ENCODE peak calls at places on chromosome 10, in ten cellular contexts. T, K, Z, B, X, C, A, J, P and Y are unnamed samples.

GRCh38 chr10:110764793-110765512 is 106.8 kb upstream of the PDCD4 start:
- ATAC-seq in C (no peak), T (no peak), X (peak; percentile 3), J (no peak), B (no peak), Z (no peak), A (peak; percentile 92), P (no peak), K (no peak), Y (no peak)

GRCh38 chr10:114811769-114812353 is 9.7 kb upstream of the FHIP2A start:
- ATAC-seq in B (no peak), P (no peak), A (peak; percentile 44), X (no peak), J (peak; percentile 24), T (no peak), C (no peak), K (no peak), Z (no peak), Y (no peak)

GRCh38 chr10:114928818-114929217 is 9.2 kb upstream of the TRUB1 start:
- ATAC-seq in T (no peak), C (no peak), A (no peak), B (no peak), Z (no peak), X (peak; percentile 60), J (no peak), P (no peak), K (no peak), Y (no peak)

GRCh38 chr10:21364196-21365114 is 161.0 kb downstream of the SKIDA1 start:
- ATAC-seq in T (no peak), J (peak; percentile 73), A (peak; percentile 36), Z (peak; percentile 83), B (peak; percentile 26), K (peak; percentile 72), C (peak; percentile 76), P (no peak), X (peak; percentile 92), Y (peak; percentile 31)

GRCh38 chr10:19921300-19922140 is 105.3 kb downstream of the PLXDC2 start:
- ATAC-seq in K (no peak), T (peak; percentile 42), Z (peak; percentile 71), A (peak; percentile 37), C (peak; percentile 19), B (peak; percentile 46), X (peak; percentile 78), P (no peak), J (peak; percentile 58), Y (peak; percentile 65)

GRCh38 chr10:119479048-119479394 is 63.5 kb downstream of the RGS10 start:
- ATAC-seq in C (peak; percentile 46), B (no peak), J (peak; percentile 31), P (no peak), Z (peak; percentile 76), A (no peak), K (peak; percentile 45), X (peak; percentile 77), T (no peak), Y (no peak)

GRCh38 chr10:66538908-66539307 is 386.9 kb upstream of the LRRTM3 start:
- ATAC-seq in P (no peak), B (peak; percentile 82), J (no peak), T (no peak), K (no peak), X (no peak), Z (no peak), A (no peak), C (no peak), Y (no peak)

GRCh38 chr10:93762979-93763391 is 5.2 kb downstream of the LGI1 start:
- ATAC-seq in K (peak; percentile 8), P (no peak), Z (no peak), X (no peak), B (peak; percentile 58), C (no peak), T (no peak), J (peak; percentile 19), A (no peak), Y (no peak)

GRCh38 chr10:71218046-71218832 is 5.9 kb downstream of the UNC5B start:
- ATAC-seq in B (no peak), P (no peak), Z (peak; percentile 31), X (peak; percentile 64), K (peak; percentile 47), C (no peak), A (peak; percentile 3), T (no peak), J (peak; percentile 74), Y (no peak)

GRCh38 chr10:71575446-71575845 is 144.1 kb downstream of the C10orf105 start:
- ATAC-seq in X (peak; percentile 84), K (no peak), C (no peak), B (no peak), J (no peak), Z (peak; percentile 67), T (no peak), P (no peak), A (peak; percentile 32), Y (no peak)

GRCh38 chr10:110868981-110869380 is 2.7 kb upstream of the PDCD4 start:
- ATAC-seq in T (no peak), Z (no peak), X (no peak), K (no peak), J (no peak), B (no peak), A (no peak), C (no peak), P (no peak), Y (no peak)

DNA sequence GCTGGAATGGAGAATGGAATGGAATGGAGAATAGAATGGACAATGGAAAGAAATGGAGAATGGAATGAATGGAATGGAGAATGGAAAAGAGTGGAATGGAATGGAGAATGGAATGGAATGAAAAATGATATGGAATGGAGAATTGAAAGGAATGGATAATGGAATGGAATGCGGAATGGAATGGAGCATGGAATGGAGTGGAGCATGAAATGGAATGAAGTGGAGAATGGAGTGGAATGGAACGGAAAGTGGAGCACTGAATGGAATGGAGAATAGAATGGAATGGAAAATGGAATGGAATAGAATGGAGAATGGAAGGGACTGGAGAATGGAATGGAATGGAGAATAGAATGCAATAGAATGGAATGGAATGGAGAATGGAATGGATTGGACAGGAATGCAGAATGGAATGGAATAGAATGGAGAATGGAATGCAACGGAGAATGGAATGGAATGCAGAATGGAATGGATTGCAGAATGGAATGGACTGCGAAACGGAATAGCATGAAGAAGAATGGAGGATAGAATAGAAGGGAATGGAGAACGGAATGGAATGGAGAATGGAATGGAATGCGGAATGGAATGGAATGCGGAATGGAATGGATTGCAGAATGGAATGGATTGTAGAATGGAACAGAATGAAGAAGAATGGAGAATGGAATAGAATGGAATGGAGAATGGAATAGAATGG is 89.4 kb downstream of the NSUN6 start:
- ATAC-seq in A (no peak), X (no peak), T (no peak), P (no peak), C (no peak), K (no peak), Z (no peak), B (no peak), J (no peak), Y (no peak)
- H3K4me1 ChIP-seq in A (no peaks in the 10 kb centered on the region), X (no peaks in the 10 kb centered on the region), T (no peaks in the 10 kb centered on the region), P (no peaks in the 10 kb centered on the region), C (no peaks in the 10 kb centered on the region), K (no peaks in the 10 kb centered on the region), Z (no peaks in the 10 kb centered on the region), B (no peaks in the 10 kb centered on the region), J (no peaks in the 10 kb centered on the region), Y (no peaks in the 10 kb centered on the region)

GRCh38 chr10:104323721-104324686 is 14.3 kb downstream of the ITPRIP start:
- ATAC-seq in J (no peak), B (peak; percentile 6), A (peak; percentile 20), X (no peak), T (no peak), K (peak; percentile 5), C (no peak), Z (no peak), P (no peak), Y (no peak)
- H3K4me1 ChIP-seq in J (peaks cover 45% of the 10 kb centered on the region), B (peaks cover 4% of the 10 kb centered on the region), A (peaks cover 100% of the 10 kb centered on the region), X (peaks cover 97% of the 10 kb centered on the region), T (peaks cover 45% of the 10 kb centered on the region), K (peaks cover 10% of the 10 kb centered on the region), C (peaks cover 48% of the 10 kb centered on the region), Z (peaks cover 81% of the 10 kb centered on the region), P (peaks cover 97% of the 10 kb centered on the region), Y (peaks cover 100% of the 10 kb centered on the region)

GRCh38 chr10:106560925-106561640 is 603.4 kb downstream of the SORCS1 start:
- ATAC-seq in X (no peak), B (no peak), T (no peak), C (peak; percentile 41), J (peak; percentile 89), P (no peak), Z (no peak), K (no peak), A (no peak), Y (no peak)
- H3K4me1 ChIP-seq in X (no peaks in the 10 kb centered on the region), B (no peaks in the 10 kb centered on the region), T (no peaks in the 10 kb centered on the region), C (peaks cover 4% of the 10 kb centered on the region), J (peaks cover 14% of the 10 kb centered on the region), P (no peaks in the 10 kb centered on the region), Z (no peaks in the 10 kb centered on the region), K (no peaks in the 10 kb centered on the region), A (no peaks in the 10 kb centered on the region), Y (no peaks in the 10 kb centered on the region)

GRCh38 chr10:6148908-6149307 is 53.8 kb upstream of the PFKFB3 start:
- ATAC-seq in B (no peak), T (no peak), A (no peak), Z (no peak), P (peak; percentile 18), C (no peak), X (no peak), K (no peak), J (no peak), Y (no peak)

GRCh38 chr10:6148251-6148691 is 54.5 kb upstream of the PFKFB3 start:
- ATAC-seq in K (peak; percentile 4), T (no peak), X (no peak), J (no peak), P (no peak), A (no peak), B (no peak), Z (no peak), C (no peak), Y (no peak)

GRCh38 chr10:6154566-6154965 is 48.2 kb upstream of the PFKFB3 start:
- ATAC-seq in P (no peak), T (no peak), B (no peak), A (no peak), K (no peak), J (no peak), C (no peak), X (no peak), Z (no peak), Y (no peak)

GRCh38 chr10:6153845-6154244 is 48.9 kb upstream of the PFKFB3 start:
- ATAC-seq in J (no peak), X (no peak), Z (no peak), T (no peak), B (no peak), K (peak; percentile 13), C (no peak), P (no peak), A (no peak), Y (no peak)

DNA sequence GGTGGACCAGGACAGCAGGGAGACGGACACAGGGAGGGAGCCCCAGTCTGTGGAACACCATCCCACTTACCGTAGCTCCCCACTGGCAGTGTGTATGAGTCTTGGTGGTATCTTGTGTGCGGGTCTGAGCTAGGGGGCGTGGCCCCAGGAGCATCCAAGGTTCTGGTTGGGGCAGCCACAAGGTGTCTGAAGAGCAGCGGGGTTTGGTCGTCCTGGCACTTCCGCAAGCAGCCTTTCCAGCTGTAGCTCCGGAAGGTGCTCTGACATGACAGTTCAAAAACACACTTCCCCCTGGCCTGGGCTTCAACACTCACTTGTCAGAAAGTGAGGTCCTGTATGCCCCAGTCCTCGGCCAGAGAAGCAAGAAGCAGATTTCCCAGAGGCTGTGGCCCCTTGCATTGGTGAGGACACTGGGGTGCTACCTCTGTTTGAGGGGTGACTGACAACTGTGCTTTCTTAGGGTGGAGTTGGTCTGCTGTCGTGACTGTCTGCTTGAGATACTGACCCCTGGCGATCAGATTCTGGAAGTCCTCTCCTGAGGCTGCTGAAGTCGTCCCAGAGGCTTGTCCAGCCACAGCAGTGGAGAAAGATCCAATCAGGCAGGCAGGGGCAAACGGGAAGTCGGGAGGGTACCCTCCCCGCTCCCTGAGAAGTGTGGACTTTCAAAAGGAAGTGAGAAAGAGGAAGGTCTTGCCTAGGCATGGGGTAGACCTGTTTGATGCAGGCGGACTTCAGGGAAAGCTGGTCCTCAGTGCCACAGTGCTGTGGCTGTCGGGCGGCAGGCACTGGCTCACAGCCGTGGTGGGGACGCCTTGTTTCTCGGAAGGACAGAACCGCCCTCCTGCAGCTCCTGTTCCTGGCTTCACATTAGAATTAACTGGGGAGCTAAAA is 51.4 kb upstream of the PFKFB3 start:
- ATAC-seq in J (peak; percentile 78), B (peak; percentile 90), C (peak; percentile 96), A (peak; percentile 87), Z (peak; percentile 77), X (peak; percentile 83), K (peak; percentile 70), T (peak; percentile 73), P (peak; percentile 56), Y (peak; percentile 75)
- H3K4me1 ChIP-seq in J (no peaks in the 10 kb centered on the region), B (no peaks in the 10 kb centered on the region), C (peaks cover 8% of the 10 kb centered on the region), A (peaks cover 31% of the 10 kb centered on the region), Z (no peaks in the 10 kb centered on the region), X (no peaks in the 10 kb centered on the region), K (peaks cover 2% of the 10 kb centered on the region), T (peaks cover 9% of the 10 kb centered on the region), P (peaks cover 18% of the 10 kb centered on the region), Y (peaks cover 43% of the 10 kb centered on the region)